ENCODE peak calls at places on chromosomes 13 and 19, in five cellular contexts. O is neural progenitor cell, G is H9, Z is GM23248, I is HCT116. L is an unnamed sample. For H4K20me1, the result is how much of the 10 kb centered on the place peaks cover.

GRCh38 chr13:29901714-29902631 is 51.6 kb upstream of the UBL3 start:
- DNase-seq in Z (peak), G (no peak), O (no peak), I (no peak), L (no peak)

GRCh38 chr19:4984448-4984990 is 15.6 kb downstream of the KDM4B start:
- DNase-seq in Z (no peak), O (no peak), G (no peak), I (no peak), L (no peak)

GRCh38 chr13:100439247-100439955 is 149.2 kb downstream of the GGACT start:
- DNase-seq in O (peak), I (no peak), Z (no peak), G (peak), L (no peak)

GRCh38 chr13:31686660-31687430 is 52.5 kb upstream of the RXFP2 start:
- DNase-seq in Z (peak), I (no peak), O (no peak), G (no peak), L (no peak)

GRCh38 chr13:23381877-23382276 is 51.6 kb downstream of the SACS start:
- DNase-seq in G (no peak), O (no peak), I (no peak), Z (no peak), L (no peak)

GRCh38 chr19:56678205-56678604 is 6.6 kb upstream of the ZNF835 start:
- DNase-seq in Z (no peak), G (no peak), I (no peak), O (no peak), L (no peak)

GRCh38 chr13:94617389-94618000 is 15.8 kb downstream of the GPR180 start:
- DNase-seq in G (no peak), I (no peak), O (no peak), Z (peak), L (peak)

GRCh38 chr19:33664744-33665143 is 43.0 kb downstream of the CHST8 start:
- DNase-seq in O (no peak), Z (no peak), G (no peak), I (no peak), L (no peak)

GRCh38 chr13:75934889-75935288 is 298.8 kb downstream of the LMO7 start:
- DNase-seq in O (no peak), Z (peak), G (no peak), I (no peak), L (no peak)

GRCh38 chr13:110507678-110508381 is 53.7 kb downstream of the RAB20 start:
- DNase-seq in G (no peak), O (no peak), I (no peak), Z (no peak), L (no peak)

GRCh38 chr19:11152318-11153062 is 3.1 kb downstream of the SPC24 start:
- DNase-seq in Z (peak), G (no peak), O (no peak), I (no peak), L (no peak)

GRCh38 chr19:21126078-21126477 is 15.8 kb upstream of the ZNF431 start:
- DNase-seq in O (no peak), I (no peak), G (no peak), Z (no peak), L (no peak)

GRCh38 chr19:21128901-21129698 is 12.7 kb upstream of the ZNF431 start:
- DNase-seq in I (no peak), O (no peak), Z (no peak), G (no peak), L (no peak)

GRCh38 chr19:21130097-21130775 is 11.6 kb upstream of the ZNF431 start:
- DNase-seq in O (no peak), Z (no peak), G (no peak), I (no peak), L (no peak)

GRCh38 chr19:21127001-21127400 is 14.8 kb upstream of the ZNF431 start:
- DNase-seq in Z (no peak), G (no peak), O (no peak), I (no peak), L (no peak)

DNA sequence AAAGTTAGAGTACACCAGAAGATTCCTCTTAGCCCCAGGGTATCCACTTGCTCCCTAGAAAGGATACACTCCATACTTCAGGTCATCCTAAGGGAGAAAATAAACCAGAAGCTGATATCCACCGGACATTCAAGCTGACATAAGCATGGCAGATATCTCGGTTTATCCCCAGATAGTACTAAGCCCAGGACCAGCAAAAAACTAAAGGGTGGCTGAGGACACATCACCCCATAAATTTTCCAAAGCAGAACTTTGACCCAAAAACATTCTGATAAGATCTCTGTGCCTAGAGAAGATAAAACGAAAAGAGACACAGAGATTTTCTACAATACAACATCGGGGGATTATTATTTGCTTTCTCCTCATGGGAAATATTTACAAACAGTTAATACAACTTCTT is 13.9 kb upstream of the ZNF431 start:
- DNase-seq in G (no peak), Z (no peak), I (no peak), O (no peak), L (no peak)
- H3K4me2 ChIP-seq in G (no peak), Z (no peak), I (no peak), O (no peak), L (no peak)

DNA sequence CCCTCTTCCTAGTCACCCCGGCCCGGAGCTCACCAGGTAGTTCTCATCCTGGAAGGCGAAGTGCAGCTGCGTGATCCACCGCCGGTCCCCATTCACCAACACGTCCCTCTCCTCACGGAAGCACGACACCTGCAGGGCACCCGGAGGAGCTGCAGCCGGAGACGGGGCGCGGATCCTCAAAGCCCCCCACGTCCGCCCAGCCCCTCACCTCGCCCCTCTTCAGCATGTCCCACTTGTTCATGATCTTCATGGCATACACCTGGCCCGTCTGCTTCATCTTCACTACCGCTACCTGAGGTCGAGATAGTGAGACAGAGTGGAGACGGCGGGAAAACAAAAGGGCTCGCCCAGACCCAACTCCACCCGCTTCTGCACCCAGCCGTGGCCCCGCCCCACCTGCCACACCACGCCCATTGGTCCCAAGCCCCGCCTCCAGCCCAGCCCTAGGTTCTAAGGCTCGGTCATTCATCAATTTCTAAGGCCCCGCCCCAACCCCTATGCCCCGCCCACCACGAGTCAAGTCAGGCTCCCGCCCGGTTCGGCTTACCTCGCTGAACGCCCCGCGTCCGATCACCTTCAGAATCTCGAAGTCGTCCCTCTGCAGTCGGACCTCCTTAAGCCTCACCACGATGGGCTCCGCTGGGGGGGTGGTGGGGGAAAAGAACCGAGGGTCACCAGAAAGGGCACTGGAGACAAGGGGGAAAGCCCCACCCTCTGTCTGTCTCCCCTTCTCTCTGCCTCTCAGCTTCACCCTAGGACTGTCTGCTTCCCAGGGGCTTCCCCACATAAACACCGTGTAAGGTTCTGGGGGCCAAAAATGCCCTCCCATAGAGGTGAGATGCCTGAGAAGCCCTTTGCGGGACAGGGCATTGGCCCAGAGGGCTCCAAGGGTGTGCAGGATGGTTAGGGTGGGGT is 2.8 kb downstream of the DMPK start:
- DNase-seq in Z (peak), O (peak), I (peak), G (peak), L (peak)
- H4K20me1 ChIP-seq in Z (under half), O (half or more), I (under half), G (under half), L (under half)

DNA sequence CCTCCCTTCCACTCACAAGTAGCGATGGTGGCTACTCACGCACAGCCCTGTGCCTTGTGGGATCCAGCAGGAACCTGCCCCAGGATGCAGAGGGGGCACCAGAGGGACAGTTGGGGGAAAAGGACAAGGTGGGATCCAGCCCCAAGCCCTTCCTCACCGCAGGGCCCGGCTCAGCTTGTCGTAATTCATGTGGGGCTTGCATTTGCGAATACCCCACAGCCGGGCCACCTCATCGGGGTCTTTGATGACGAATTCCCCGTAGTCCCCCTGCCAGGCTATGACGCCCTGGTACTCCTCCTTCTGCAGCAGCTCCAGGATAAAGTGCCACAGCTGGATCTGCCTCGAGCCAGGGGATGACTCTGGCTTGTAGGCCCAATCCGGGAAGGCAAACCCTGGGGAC is 18.5 kb downstream of the ERFL start:
- DNase-seq in I (no peak), Z (no peak), G (no peak), O (no peak), L (no peak)
- H3K4me2 ChIP-seq in I (no peak), Z (no peak), G (no peak), O (no peak), L (no peak)

DNA sequence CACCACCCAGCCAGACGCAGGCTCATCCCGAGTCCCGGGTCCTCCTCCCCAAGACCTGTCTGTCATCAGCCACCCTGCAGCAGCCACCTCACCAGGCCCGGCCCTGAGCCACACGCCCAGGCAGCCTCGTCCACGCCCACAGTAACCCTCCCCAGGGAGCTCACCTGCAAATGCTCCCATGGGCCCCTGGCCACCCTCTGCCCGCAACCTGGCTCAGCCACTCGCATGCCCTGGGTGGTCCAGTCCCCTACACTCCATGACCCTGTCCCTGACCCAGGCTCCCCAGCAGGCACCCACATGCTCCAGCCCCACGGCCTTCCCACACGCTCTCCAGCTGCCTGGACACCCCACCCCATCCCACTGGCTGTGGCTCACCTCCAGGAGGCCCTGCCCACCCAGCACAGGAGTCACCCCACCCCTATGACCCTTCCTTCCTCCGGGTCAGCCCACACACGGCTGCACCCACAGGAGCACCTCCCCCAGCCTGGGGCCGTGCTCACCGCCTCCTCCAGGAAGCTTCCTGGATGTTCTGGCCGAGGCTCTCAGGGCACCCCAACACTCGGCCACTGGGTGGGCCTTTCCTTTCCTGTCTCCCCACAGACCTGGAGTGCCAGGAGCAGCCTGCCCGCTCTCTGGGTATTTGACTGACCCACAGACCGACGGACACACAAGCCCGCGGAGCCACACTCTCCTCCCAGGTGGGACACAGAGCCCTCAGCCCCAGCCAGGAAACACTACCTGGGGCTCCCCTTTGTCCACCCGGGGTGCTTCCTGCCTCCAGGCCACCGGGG is 3.6 kb downstream of the TMEM259 start:
- DNase-seq in O (no peak), G (no peak), I (no peak), Z (no peak), L (no peak)
- H4K20me1 ChIP-seq in O (half or more), G (under half), I (under half), Z (under half), L (under half)

GRCh38 chr19:15548648-15549047 is 40.3 kb downstream of the CYP4F22 start:
- DNase-seq in I (no peak), G (no peak), Z (no peak), O (no peak), L (no peak)
- H3K4me2 ChIP-seq in I (no peak), G (no peak), Z (no peak), O (no peak), L (no peak)

DNA sequence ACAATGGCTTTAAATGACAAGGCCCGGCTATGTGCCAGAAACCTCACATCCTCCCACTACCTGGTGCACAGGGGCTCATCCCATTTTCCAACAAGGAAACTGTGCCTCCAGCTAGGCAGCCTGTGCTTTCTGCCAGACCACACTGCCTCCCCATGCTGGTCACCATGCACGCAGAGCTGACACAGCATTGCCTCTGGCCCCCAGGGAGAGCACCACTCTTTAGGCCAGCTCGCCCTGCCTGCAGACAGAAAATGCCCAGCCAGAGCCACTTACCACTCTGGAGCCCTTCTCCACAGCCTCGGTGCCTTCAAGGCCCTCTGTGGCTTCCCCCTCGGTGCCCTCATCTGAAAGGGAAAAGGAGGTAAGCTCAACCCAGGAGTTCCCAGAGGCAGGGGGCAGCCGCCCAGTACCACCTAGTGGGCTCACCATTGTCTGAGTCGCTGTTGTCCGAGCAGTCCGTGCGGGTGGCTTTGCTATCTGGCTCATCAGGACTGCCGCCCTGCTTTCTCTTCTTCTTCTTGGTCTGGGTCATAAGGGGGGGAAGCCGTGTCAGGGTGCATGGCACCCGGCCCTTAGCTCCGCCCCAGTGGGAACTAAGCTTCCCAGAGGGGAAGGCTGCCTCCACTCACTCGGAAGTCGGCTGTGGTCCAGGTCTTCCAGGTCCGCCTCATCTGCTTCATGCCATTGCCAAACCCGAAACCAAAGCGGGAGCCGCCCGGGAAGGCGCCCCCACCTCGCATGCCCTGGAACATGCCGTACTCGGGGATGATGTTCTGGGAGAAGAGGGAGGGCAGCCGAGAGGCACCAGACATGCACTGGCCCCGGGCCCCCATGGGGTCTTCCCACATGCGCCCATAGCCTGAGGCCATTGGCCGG is 18.0 kb downstream of the AKAP8L start:
- DNase-seq in O (no peak), I (no peak), G (no peak), Z (no peak), L (no peak)
- H4K20me1 ChIP-seq in O (half or more), I (under half), G (under half), Z (under half), L (under half)

DNA sequence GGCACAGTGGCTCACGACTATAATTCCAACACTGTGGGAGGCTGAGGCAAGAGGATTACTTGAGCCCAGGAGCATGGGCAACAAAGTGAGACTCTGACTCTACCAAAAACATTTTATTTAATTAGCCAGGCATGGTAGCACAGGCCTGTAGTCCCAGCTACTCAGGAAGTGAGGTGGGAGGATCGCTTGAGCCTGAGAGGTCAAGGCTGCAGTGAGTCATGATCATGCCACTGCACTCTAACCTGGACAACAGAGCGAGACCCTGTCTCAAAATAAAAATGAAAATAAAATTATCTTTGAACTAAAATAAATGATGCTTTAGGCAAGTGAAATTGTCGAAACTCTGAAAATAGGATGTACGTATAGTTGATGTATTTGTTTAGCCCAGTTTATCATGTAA is 8.2 kb upstream of the CLN5 start:
- DNase-seq in I (no peak), G (no peak), O (no peak), Z (no peak), L (no peak)
- H3K4me2 ChIP-seq in I (no peak), G (no peak), O (no peak), Z (no peak), L (no peak)

GRCh38 chr19:38837656-38838121 is 6.1 kb upstream of the ECH1 start:
- DNase-seq in O (no peak), Z (peak), I (no peak), G (no peak), L (no peak)
- H4K20me1 ChIP-seq in O (under half), Z (under half), I (under half), G (under half), L (under half)

GRCh38 chr19:51295382-51296126 is 15.9 kb upstream of the IGLON5 start:
- DNase-seq in G (peak), O (peak), Z (no peak), I (no peak), L (no peak)
- H3K4me2 ChIP-seq in G (no peak), O (no peak), Z (no peak), I (no peak), L (no peak)